ENCODE peak calls at places on chromosomes 6 and 20, in eight cellular contexts. Q is prostate gland, N is WERI-Rb-1, T is cardiac muscle cell, X is A673, B is foreskin fibroblast, Z is tibial nerve, R is GM06990. I is an unnamed sample.

GRCh38 chr20:34528921-34529297 is 12.7 kb downstream of the DYNLRB1 start:
- DNase-seq in Q (peak; percentile 80), N (no peak), T (no peak), X (no peak), B (peak; percentile 27), Z (peak; percentile 45), R (no peak), I (peak; percentile 31)

GRCh38 chr6:111478749-111479148 is 4.3 kb downstream of the REV3L start:
- DNase-seq in Q (no peak), N (no peak), T (no peak), X (peak; percentile 88), B (peak; percentile 71), Z (no peak), R (peak; percentile 33), I (peak; percentile 79)

GRCh38 chr20:23325107-23325506 is 25.5 kb upstream of the NXT1 start:
- DNase-seq in Q (no peak), N (no peak), T (no peak), X (no peak), B (no peak), Z (no peak), R (no peak), I (no peak)

GRCh38 chr6:39243809-39244208 is 14.5 kb upstream of the KCNK5 start:
- DNase-seq in Q (no peak), N (no peak), T (no peak), X (no peak), B (no peak), Z (peak; percentile 75), R (no peak), I (no peak)

GRCh38 chr6:32045811-32046449 is 7.7 kb downstream of the CYP21A2 start:
- DNase-seq in Q (no peak), N (no peak), T (no peak), X (no peak), B (no peak), Z (peak; percentile 32), R (no peak), I (peak; percentile 9)

GRCh38 chr20:44807684-44808056 is 2.7 kb downstream of the RIMS4 start:
- DNase-seq in Q (no peak), N (no peak), T (no peak), X (no peak), B (no peak), Z (no peak), R (no peak), I (no peak)

GRCh38 chr6:142444388-142444787 is 142.6 kb downstream of the ADGRG6 start:
- DNase-seq in Q (no peak), N (no peak), T (no peak), X (peak; percentile 26), B (peak; percentile 22), Z (no peak), R (no peak), I (peak; percentile 38)

GRCh38 chr6:99993533-99994251 is at the start of gene MCHR2:
- DNase-seq in Q (no peak), N (no peak), T (peak; percentile 38), X (no peak), B (peak; percentile 19), Z (no peak), R (peak; percentile 6), I (no peak)

GRCh38 chr6:43171284-43172126 is 436 bp downstream of the SRF start:
- DNase-seq in Q (no peak), N (no peak), T (peak; percentile 56), X (peak; percentile 41), B (peak; percentile 47), Z (no peak), R (peak; percentile 48), I (no peak)

GRCh38 chr6:11622156-11622555 is 84.6 kb downstream of the TMEM170B start:
- DNase-seq in Q (no peak), N (no peak), T (no peak), X (no peak), B (peak; percentile 52), Z (no peak), R (no peak), I (no peak)

GRCh38 chr6:11621119-11621518 is 83.6 kb downstream of the TMEM170B start:
- DNase-seq in Q (no peak), N (peak; percentile 59), T (no peak), X (no peak), B (peak; percentile 70), Z (no peak), R (no peak), I (no peak)

GRCh38 chr6:11616200-11616611 is 78.7 kb downstream of the TMEM170B start:
- DNase-seq in Q (no peak), N (no peak), T (no peak), X (no peak), B (peak; percentile 94), Z (no peak), R (no peak), I (peak; percentile 53)

GRCh38 chr6:11615214-11615602 is 77.7 kb downstream of the TMEM170B start:
- DNase-seq in Q (no peak), N (no peak), T (no peak), X (no peak), B (peak; percentile 83), Z (no peak), R (no peak), I (peak; percentile 50)

DNA sequence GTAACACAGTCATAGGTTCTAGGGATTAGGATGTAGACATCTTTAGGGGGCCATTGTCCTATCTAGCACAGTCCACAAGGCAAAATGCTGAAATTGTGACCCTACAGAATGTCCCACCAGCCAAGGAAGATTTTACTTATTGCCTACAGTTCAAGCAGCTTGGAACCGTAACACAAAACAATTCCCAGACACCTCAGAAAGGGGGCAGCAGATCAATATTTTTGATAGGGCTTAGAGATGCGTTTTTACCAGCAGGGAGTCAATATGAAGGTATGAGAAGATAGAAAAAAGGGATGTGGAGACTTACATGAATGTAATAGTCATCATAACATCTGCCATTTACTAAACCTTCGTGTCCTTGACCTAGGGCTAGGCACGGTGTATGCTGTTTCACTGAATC is 81.0 kb downstream of the TMEM170B start:
- DNase-seq in Q (no peak), N (no peak), T (no peak), X (peak; percentile 32), B (peak; percentile 45), Z (no peak), R (no peak), I (no peak)
- TF ChIP-seq CTCF in Q (peak; percentile 9), N (peak; percentile 19), T (peak; percentile 19), X (peak; percentile 45), B (peak; percentile 30), Z (no peak), R (peak; percentile 49), I (peak; percentile 32)

DNA sequence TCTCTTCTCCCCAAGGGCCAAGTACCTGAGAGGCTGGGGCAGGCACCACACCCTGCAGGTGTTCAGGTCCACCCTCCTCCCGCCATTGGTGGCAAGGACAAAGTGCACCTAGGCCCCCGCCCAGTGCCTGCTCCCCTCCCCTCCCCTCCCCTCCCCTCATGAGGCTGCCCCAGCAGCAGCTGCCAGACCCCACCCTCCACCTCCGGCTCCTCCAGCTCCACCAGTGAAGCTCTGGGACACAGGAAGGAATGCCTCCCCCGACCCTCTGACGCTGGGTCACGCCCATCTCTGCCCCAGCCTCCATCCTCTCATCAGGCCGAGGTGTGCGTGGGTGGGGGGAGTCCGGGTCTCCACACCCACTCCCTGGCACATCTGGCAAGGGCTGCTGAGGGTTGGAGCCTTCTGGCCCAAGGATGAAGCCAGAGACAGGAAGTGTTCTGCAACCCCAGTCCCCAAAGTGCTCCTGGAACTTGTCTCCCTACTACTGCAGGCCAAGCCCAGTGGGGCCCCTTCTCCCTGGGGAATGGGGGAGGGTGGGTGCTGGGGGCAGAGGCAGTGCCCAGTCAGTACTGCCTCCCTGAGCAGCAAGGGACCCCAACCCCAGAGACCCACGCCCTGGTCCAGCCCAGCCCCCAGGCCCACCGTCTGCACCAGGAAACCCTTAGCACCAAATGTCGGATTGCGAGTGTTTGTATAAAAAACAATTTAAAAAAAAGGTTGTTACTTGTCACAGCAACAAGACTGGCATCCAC is 1.6 kb upstream of the UCKL1 start:
- DNase-seq in Q (no peak), N (no peak), T (no peak), X (peak; percentile 39), B (peak; percentile 42), Z (no peak), R (no peak), I (no peak)
- H3K4me3 ChIP-seq in Q (no peak overlapping the region), N (no peak overlapping the region), T (no peak overlapping the region), X (no peak overlapping the region), B (no peak overlapping the region), Z (no peak overlapping the region), R (no peak overlapping the region), I (no peak overlapping the region)

GRCh38 chr6:109397020-109397419 is 14.8 kb upstream of the CD164 start:
- DNase-seq in Q (no peak), N (no peak), T (no peak), X (peak; percentile 18), B (peak; percentile 52), Z (no peak), R (no peak), I (peak; percentile 52)
- TF ChIP-seq CTCF in Q (peak; percentile 30), N (no peak), T (peak; percentile 54), X (peak; percentile 35), B (peak; percentile 41), Z (peak; percentile 18), R (peak; percentile 9), I (peak; percentile 44)

DNA sequence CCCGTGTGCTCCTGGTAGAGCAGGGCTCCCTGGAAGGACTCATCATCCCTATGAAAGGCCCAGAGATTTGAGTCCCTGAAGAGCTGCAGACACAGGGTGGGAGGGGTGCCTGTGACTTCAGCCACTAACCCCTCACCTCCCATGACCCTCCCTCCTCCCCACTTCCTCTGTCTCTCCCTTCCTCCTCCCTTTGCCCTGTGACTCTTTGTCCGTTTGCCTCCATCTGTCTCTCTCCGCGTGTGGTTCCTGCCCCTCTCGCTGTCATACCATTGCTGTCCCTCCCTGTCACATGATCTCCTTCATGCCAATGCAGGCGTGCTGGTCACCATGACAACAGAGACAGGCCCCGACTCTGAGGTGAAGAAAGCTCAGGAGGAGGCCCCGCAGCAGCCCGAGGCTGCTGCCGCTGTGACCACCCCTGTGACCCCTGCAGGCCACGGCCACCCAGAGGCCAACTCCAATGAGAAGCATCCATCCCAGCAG is 19.0 kb downstream of the EPB41L1 start:
- DNase-seq in Q (no peak), N (peak; percentile 88), T (peak; percentile 93), X (peak; percentile 50), B (peak; percentile 43), Z (no peak), R (no peak), I (peak; percentile 29)
- H3K4me3 ChIP-seq in Q (no peak overlapping the region), N (no peak overlapping the region), T (no peak overlapping the region), X (no peak overlapping the region), B (no peak overlapping the region), Z (no peak overlapping the region), R (no peak overlapping the region), I (no peak overlapping the region)

GRCh38 chr6:163180874-163181541 is 233.5 kb upstream of the QKI start:
- DNase-seq in Q (peak; percentile 12), N (no peak), T (peak; percentile 89), X (no peak), B (peak; percentile 17), Z (peak; percentile 73), R (no peak), I (peak; percentile 73)
- TF ChIP-seq CTCF in Q (peak; percentile 51), N (no peak), T (peak; percentile 81), X (no peak), B (no peak), Z (peak; percentile 89), R (peak; percentile 37), I (peak; percentile 86)

I was measured in cardiac fibroblast.